ENCODE peak calls at places on chromosomes 16 and 17, in nine cellular contexts. One of them, this sample, is unnamed.

GRCh38 chr16:82751020-82751419 is 124.3 kb downstream of the CDH13 start:
- DNase-seq in left ventricle myocardium inferior: no peak
- DNase-seq in AG04450: no peak
- DNase-seq in naive thymus-derived CD4-positive, alpha-beta T cell: no peak
- DNase-seq in brain microvascular endothelial cell: no peak
- DNase-seq in heart right ventricle: no peak
- DNase-seq in HFF-Myc: no peak
- DNase-seq in HCT116: no peak
- DNase-seq in epithelial cell of esophagus: no peak
- DNase-seq in this sample: no peak

GRCh38 chr16:67644038-67644437 is 906 bp upstream of the CARMIL2 start:
- DNase-seq in left ventricle myocardium inferior: no peak
- DNase-seq in AG04450: no peak
- DNase-seq in naive thymus-derived CD4-positive, alpha-beta T cell: no peak
- DNase-seq in brain microvascular endothelial cell: no peak
- DNase-seq in heart right ventricle: no peak
- DNase-seq in HFF-Myc: no peak
- DNase-seq in HCT116: no peak
- DNase-seq in epithelial cell of esophagus: no peak
- DNase-seq in this sample: no peak

GRCh38 chr16:78515421-78515820 is 416.0 kb downstream of the WWOX start:
- DNase-seq in left ventricle myocardium inferior: no peak
- DNase-seq in AG04450: no peak
- DNase-seq in naive thymus-derived CD4-positive, alpha-beta T cell: no peak
- DNase-seq in brain microvascular endothelial cell: no peak
- DNase-seq in heart right ventricle: no peak
- DNase-seq in HFF-Myc: no peak
- DNase-seq in HCT116: no peak
- DNase-seq in epithelial cell of esophagus: no peak
- DNase-seq in this sample: no peak

GRCh38 chr16:19114359-19115147 is 789 bp downstream of the ITPRIPL2 start:
- DNase-seq in left ventricle myocardium inferior: peak; percentile 62
- DNase-seq in AG04450: no peak
- DNase-seq in naive thymus-derived CD4-positive, alpha-beta T cell: no peak
- DNase-seq in brain microvascular endothelial cell: no peak
- DNase-seq in heart right ventricle: peak; percentile 72
- DNase-seq in HFF-Myc: no peak
- DNase-seq in HCT116: no peak
- DNase-seq in epithelial cell of esophagus: peak; percentile 44
- DNase-seq in this sample: no peak

GRCh38 chr16:17476414-17477259 is 5.9 kb upstream of the XYLT1 start:
- DNase-seq in left ventricle myocardium inferior: no peak
- DNase-seq in AG04450: peak; percentile 51
- DNase-seq in naive thymus-derived CD4-positive, alpha-beta T cell: no peak
- DNase-seq in brain microvascular endothelial cell: peak; percentile 27
- DNase-seq in heart right ventricle: no peak
- DNase-seq in HFF-Myc: peak; percentile 47
- DNase-seq in HCT116: peak; percentile 47
- DNase-seq in epithelial cell of esophagus: peak; percentile 43
- DNase-seq in this sample: no peak

GRCh38 chr17:38556234-38556633 is 49.5 kb downstream of the SRCIN1 start:
- DNase-seq in left ventricle myocardium inferior: no peak
- DNase-seq in AG04450: no peak
- DNase-seq in naive thymus-derived CD4-positive, alpha-beta T cell: no peak
- DNase-seq in brain microvascular endothelial cell: no peak
- DNase-seq in heart right ventricle: no peak
- DNase-seq in HFF-Myc: no peak
- DNase-seq in HCT116: no peak
- DNase-seq in epithelial cell of esophagus: peak; percentile 84
- DNase-seq in this sample: no peak

GRCh38 chr16:117381-118365 is 20.8 kb downstream of the NPRL3 start:
- DNase-seq in left ventricle myocardium inferior: peak; percentile 45
- DNase-seq in AG04450: no peak
- DNase-seq in naive thymus-derived CD4-positive, alpha-beta T cell: peak; percentile 60
- DNase-seq in brain microvascular endothelial cell: no peak
- DNase-seq in heart right ventricle: peak; percentile 32
- DNase-seq in HFF-Myc: no peak
- DNase-seq in HCT116: peak; percentile 23
- DNase-seq in epithelial cell of esophagus: peak; percentile 51
- DNase-seq in this sample: peak; percentile 63

GRCh38 chr17:60905709-60906108 is 228.1 kb downstream of the BCAS3 start:
- DNase-seq in left ventricle myocardium inferior: no peak
- DNase-seq in AG04450: no peak
- DNase-seq in naive thymus-derived CD4-positive, alpha-beta T cell: no peak
- DNase-seq in brain microvascular endothelial cell: no peak
- DNase-seq in heart right ventricle: no peak
- DNase-seq in HFF-Myc: no peak
- DNase-seq in HCT116: no peak
- DNase-seq in epithelial cell of esophagus: no peak
- DNase-seq in this sample: no peak

GRCh38 chr17:7220593-7221280 is 999 bp downstream of the ACADVL start:
- DNase-seq in left ventricle myocardium inferior: no peak
- DNase-seq in AG04450: no peak
- DNase-seq in naive thymus-derived CD4-positive, alpha-beta T cell: peak; percentile 57
- DNase-seq in brain microvascular endothelial cell: peak; percentile 49
- DNase-seq in heart right ventricle: no peak
- DNase-seq in HFF-Myc: no peak
- DNase-seq in HCT116: no peak
- DNase-seq in epithelial cell of esophagus: peak; percentile 78
- DNase-seq in this sample: peak; percentile 77

GRCh38 chr16:48430890-48431289 is 45.7 kb upstream of the SIAH1 start:
- DNase-seq in left ventricle myocardium inferior: no peak
- DNase-seq in AG04450: no peak
- DNase-seq in naive thymus-derived CD4-positive, alpha-beta T cell: no peak
- DNase-seq in brain microvascular endothelial cell: no peak
- DNase-seq in heart right ventricle: no peak
- DNase-seq in HFF-Myc: no peak
- DNase-seq in HCT116: no peak
- DNase-seq in epithelial cell of esophagus: no peak
- DNase-seq in this sample: no peak
- H3K4me3 ChIP-seq in left ventricle myocardium inferior: no peak overlapping the region
- H3K4me3 ChIP-seq in AG04450: no peak overlapping the region
- H3K4me3 ChIP-seq in naive thymus-derived CD4-positive, alpha-beta T cell: no peak overlapping the region
- H3K4me3 ChIP-seq in brain microvascular endothelial cell: no peak overlapping the region
- H3K4me3 ChIP-seq in heart right ventricle: no peak overlapping the region
- H3K4me3 ChIP-seq in HFF-Myc: no peak overlapping the region
- H3K4me3 ChIP-seq in HCT116: no peak overlapping the region
- H3K4me3 ChIP-seq in epithelial cell of esophagus: no peak overlapping the region
- H3K4me3 ChIP-seq in this sample: no peak overlapping the region

DNA sequence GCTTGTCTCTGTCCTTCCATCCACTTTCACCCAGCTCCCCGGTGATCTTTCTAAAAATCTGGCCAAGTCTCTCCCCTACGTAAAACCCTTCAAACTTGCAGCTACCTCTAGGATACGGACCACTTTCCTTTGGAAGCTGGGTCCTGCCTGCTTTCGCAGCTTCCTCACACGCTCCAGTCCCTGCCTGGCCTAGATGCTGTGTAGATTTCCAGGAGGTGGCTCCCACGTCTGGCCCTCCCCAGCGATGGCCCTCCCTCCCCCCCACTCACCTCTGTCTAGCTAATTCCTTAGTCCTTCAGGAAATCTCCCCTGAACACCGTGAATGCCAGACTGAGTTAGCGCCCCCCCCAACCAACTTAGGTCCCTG is 579 bp upstream of the LRRC59 start:
- DNase-seq in left ventricle myocardium inferior: no peak
- DNase-seq in AG04450: no peak
- DNase-seq in naive thymus-derived CD4-positive, alpha-beta T cell: no peak
- DNase-seq in brain microvascular endothelial cell: no peak
- DNase-seq in heart right ventricle: no peak
- DNase-seq in HFF-Myc: no peak
- DNase-seq in HCT116: no peak
- DNase-seq in epithelial cell of esophagus: no peak
- DNase-seq in this sample: no peak
- H3K4me3 ChIP-seq in left ventricle myocardium inferior: peak overlapping the region; percentile 95
- H3K4me3 ChIP-seq in AG04450: peak overlapping the region; percentile 94
- H3K4me3 ChIP-seq in naive thymus-derived CD4-positive, alpha-beta T cell: peak overlapping the region; percentile 69
- H3K4me3 ChIP-seq in brain microvascular endothelial cell: peak overlapping the region; percentile 98
- H3K4me3 ChIP-seq in heart right ventricle: peak overlapping the region; percentile 67
- H3K4me3 ChIP-seq in HFF-Myc: peak overlapping the region; percentile 100
- H3K4me3 ChIP-seq in HCT116: peak overlapping the region; percentile 95
- H3K4me3 ChIP-seq in epithelial cell of esophagus: no peak overlapping the region
- H3K4me3 ChIP-seq in this sample: peak overlapping the region; percentile 60

GRCh38 chr16:24539850-24540484 is 601 bp downstream of the RBBP6 start:
- DNase-seq in left ventricle myocardium inferior: peak; percentile 64
- DNase-seq in AG04450: no peak
- DNase-seq in naive thymus-derived CD4-positive, alpha-beta T cell: peak; percentile 32
- DNase-seq in brain microvascular endothelial cell: no peak
- DNase-seq in heart right ventricle: peak; percentile 53
- DNase-seq in HFF-Myc: no peak
- DNase-seq in HCT116: no peak
- DNase-seq in epithelial cell of esophagus: peak; percentile 54
- DNase-seq in this sample: no peak

GRCh38 chr16:24544640-24545039 is 5.3 kb downstream of the RBBP6 start:
- DNase-seq in left ventricle myocardium inferior: no peak
- DNase-seq in AG04450: no peak
- DNase-seq in naive thymus-derived CD4-positive, alpha-beta T cell: no peak
- DNase-seq in brain microvascular endothelial cell: no peak
- DNase-seq in heart right ventricle: no peak
- DNase-seq in HFF-Myc: no peak
- DNase-seq in HCT116: no peak
- DNase-seq in epithelial cell of esophagus: peak; percentile 17
- DNase-seq in this sample: no peak

GRCh38 chr16:24540575-24541240 is 1.3 kb downstream of the RBBP6 start:
- DNase-seq in left ventricle myocardium inferior: no peak
- DNase-seq in AG04450: no peak
- DNase-seq in naive thymus-derived CD4-positive, alpha-beta T cell: no peak
- DNase-seq in brain microvascular endothelial cell: no peak
- DNase-seq in heart right ventricle: no peak
- DNase-seq in HFF-Myc: no peak
- DNase-seq in HCT116: no peak
- DNase-seq in epithelial cell of esophagus: peak; percentile 28
- DNase-seq in this sample: peak; percentile 42

GRCh38 chr16:24541534-24541933 is 2.2 kb downstream of the RBBP6 start:
- DNase-seq in left ventricle myocardium inferior: no peak
- DNase-seq in AG04450: no peak
- DNase-seq in naive thymus-derived CD4-positive, alpha-beta T cell: no peak
- DNase-seq in brain microvascular endothelial cell: no peak
- DNase-seq in heart right ventricle: no peak
- DNase-seq in HFF-Myc: no peak
- DNase-seq in HCT116: no peak
- DNase-seq in epithelial cell of esophagus: no peak
- DNase-seq in this sample: no peak

GRCh38 chr16:24543949-24544348 is 4.6 kb downstream of the RBBP6 start:
- DNase-seq in left ventricle myocardium inferior: no peak
- DNase-seq in AG04450: no peak
- DNase-seq in naive thymus-derived CD4-positive, alpha-beta T cell: no peak
- DNase-seq in brain microvascular endothelial cell: no peak
- DNase-seq in heart right ventricle: no peak
- DNase-seq in HFF-Myc: no peak
- DNase-seq in HCT116: no peak
- DNase-seq in epithelial cell of esophagus: no peak
- DNase-seq in this sample: no peak
- H3K4me3 ChIP-seq in left ventricle myocardium inferior: peak overlapping the region; percentile 98
- H3K4me3 ChIP-seq in AG04450: no peak overlapping the region
- H3K4me3 ChIP-seq in naive thymus-derived CD4-positive, alpha-beta T cell: peak overlapping the region; percentile 30
- H3K4me3 ChIP-seq in brain microvascular endothelial cell: no peak overlapping the region
- H3K4me3 ChIP-seq in heart right ventricle: peak overlapping the region; percentile 80
- H3K4me3 ChIP-seq in HFF-Myc: peak overlapping the region; percentile 97
- H3K4me3 ChIP-seq in HCT116: no peak overlapping the region
- H3K4me3 ChIP-seq in epithelial cell of esophagus: no peak overlapping the region
- H3K4me3 ChIP-seq in this sample: peak overlapping the region; percentile 99

DNA sequence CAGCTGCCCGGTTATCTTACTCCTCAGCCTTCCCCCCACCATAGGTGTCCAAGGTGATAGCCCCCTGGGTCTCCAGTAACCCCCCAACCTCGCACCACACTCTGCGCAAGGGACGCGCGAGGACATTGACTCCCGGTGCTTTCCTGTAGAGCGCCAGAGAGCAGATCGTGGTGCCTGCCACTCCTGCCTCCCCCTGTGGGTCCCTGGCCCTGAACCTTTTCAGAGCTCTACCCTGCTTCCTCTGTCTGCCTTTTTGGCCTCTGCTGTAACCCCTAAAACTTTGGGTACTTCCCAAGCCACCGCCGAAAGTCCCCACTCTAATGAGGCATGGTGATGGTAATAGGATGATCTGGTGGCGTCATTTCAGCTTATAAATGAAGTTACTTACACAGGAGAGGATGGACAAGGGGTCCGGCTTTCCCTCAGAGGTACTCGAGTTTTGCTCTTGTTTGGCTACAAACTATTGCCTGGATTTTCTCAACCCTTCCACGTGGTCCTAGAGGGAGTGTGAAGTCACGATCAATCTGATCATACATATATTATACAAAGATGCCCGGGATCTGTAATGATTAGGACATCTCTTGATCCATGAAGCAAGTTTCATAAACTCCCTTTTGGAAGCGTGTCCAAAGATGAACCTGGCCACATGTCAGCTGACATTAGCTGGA is 2.1 kb upstream of the CDH11 start:
- DNase-seq in left ventricle myocardium inferior: no peak
- DNase-seq in AG04450: no peak
- DNase-seq in naive thymus-derived CD4-positive, alpha-beta T cell: no peak
- DNase-seq in brain microvascular endothelial cell: no peak
- DNase-seq in heart right ventricle: no peak
- DNase-seq in HFF-Myc: no peak
- DNase-seq in HCT116: no peak
- DNase-seq in epithelial cell of esophagus: no peak
- DNase-seq in this sample: no peak
- H3K4me3 ChIP-seq in left ventricle myocardium inferior: peak overlapping the region; percentile 77
- H3K4me3 ChIP-seq in AG04450: peak overlapping the region; percentile 72
- H3K4me3 ChIP-seq in naive thymus-derived CD4-positive, alpha-beta T cell: no peak overlapping the region
- H3K4me3 ChIP-seq in brain microvascular endothelial cell: peak overlapping the region; percentile 73
- H3K4me3 ChIP-seq in heart right ventricle: peak overlapping the region; percentile 71
- H3K4me3 ChIP-seq in HFF-Myc: peak overlapping the region; percentile 89
- H3K4me3 ChIP-seq in HCT116: no peak overlapping the region
- H3K4me3 ChIP-seq in epithelial cell of esophagus: peak overlapping the region; percentile 59
- H3K4me3 ChIP-seq in this sample: no peak overlapping the region

GRCh38 chr17:2755941-2756724 is 6.7 kb upstream of the CCDC92B start:
- DNase-seq in left ventricle myocardium inferior: no peak
- DNase-seq in AG04450: no peak
- DNase-seq in naive thymus-derived CD4-positive, alpha-beta T cell: no peak
- DNase-seq in brain microvascular endothelial cell: peak; percentile 3
- DNase-seq in heart right ventricle: no peak
- DNase-seq in HFF-Myc: no peak
- DNase-seq in HCT116: no peak
- DNase-seq in epithelial cell of esophagus: peak; percentile 11
- DNase-seq in this sample: no peak
- H3K4me3 ChIP-seq in left ventricle myocardium inferior: peak overlapping the region; percentile 61
- H3K4me3 ChIP-seq in AG04450: no peak overlapping the region
- H3K4me3 ChIP-seq in naive thymus-derived CD4-positive, alpha-beta T cell: no peak overlapping the region
- H3K4me3 ChIP-seq in brain microvascular endothelial cell: no peak overlapping the region
- H3K4me3 ChIP-seq in heart right ventricle: peak overlapping the region; percentile 34
- H3K4me3 ChIP-seq in HFF-Myc: no peak overlapping the region
- H3K4me3 ChIP-seq in HCT116: peak overlapping the region; percentile 46
- H3K4me3 ChIP-seq in epithelial cell of esophagus: no peak overlapping the region
- H3K4me3 ChIP-seq in this sample: no peak overlapping the region

DNA sequence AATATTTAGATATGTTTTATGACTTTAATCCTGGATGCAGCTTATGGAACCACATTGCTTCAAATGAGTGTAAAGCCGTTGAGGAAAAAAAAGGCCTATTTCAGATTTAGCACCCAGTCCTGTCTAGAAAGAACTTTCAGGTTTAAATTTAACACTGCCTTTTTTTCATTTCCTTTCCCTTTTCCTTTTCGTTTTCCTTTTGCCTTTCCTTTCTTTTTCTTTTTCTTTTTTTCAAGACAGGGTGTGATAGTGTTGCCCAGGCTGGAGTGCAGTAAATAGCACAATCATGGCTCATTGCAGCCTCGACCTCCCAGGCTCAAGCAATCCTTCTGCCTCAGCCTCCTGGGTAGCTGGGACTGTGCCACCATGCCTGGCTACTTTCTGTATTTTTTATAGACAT is 15.9 kb downstream of the LUC7L3 start:
- DNase-seq in left ventricle myocardium inferior: no peak
- DNase-seq in AG04450: no peak
- DNase-seq in naive thymus-derived CD4-positive, alpha-beta T cell: no peak
- DNase-seq in brain microvascular endothelial cell: no peak
- DNase-seq in heart right ventricle: no peak
- DNase-seq in HFF-Myc: no peak
- DNase-seq in HCT116: no peak
- DNase-seq in epithelial cell of esophagus: no peak
- DNase-seq in this sample: no peak
- H3K4me3 ChIP-seq in left ventricle myocardium inferior: no peak overlapping the region
- H3K4me3 ChIP-seq in AG04450: no peak overlapping the region
- H3K4me3 ChIP-seq in naive thymus-derived CD4-positive, alpha-beta T cell: no peak overlapping the region
- H3K4me3 ChIP-seq in brain microvascular endothelial cell: no peak overlapping the region
- H3K4me3 ChIP-seq in heart right ventricle: no peak overlapping the region
- H3K4me3 ChIP-seq in HFF-Myc: no peak overlapping the region
- H3K4me3 ChIP-seq in HCT116: no peak overlapping the region
- H3K4me3 ChIP-seq in epithelial cell of esophagus: no peak overlapping the region
- H3K4me3 ChIP-seq in this sample: no peak overlapping the region